ENCODE peak calls at places on chromosomes 4 and X, in six cellular contexts. Z is neural progenitor cell, P is neural crest cell, D is Caco-2, N is GM12865, Y is mucosa of descending colon. C is an unnamed sample.

GRCh38 chr4:2930135-2930805 is 32.9 kb downstream of the NOP14 start:
- DNase-seq in Z (no peak), P (no peak), D (peak), N (no peak), Y (peak), C (no peak)

GRCh38 chrX:80812176-80812575 is 2.5 kb upstream of the BRWD3 start:
- DNase-seq in Z (peak), P (no peak), D (peak), N (peak), Y (no peak), C (no peak)

GRCh38 chrX:150688911-150689451 is 4.2 kb upstream of the MTMR1 start:
- DNase-seq in Z (no peak), P (no peak), D (peak), N (no peak), Y (no peak), C (no peak)

GRCh38 chr4:110104661-110105060 is 93.8 kb downstream of the ELOVL6 start:
- DNase-seq in Z (peak), P (no peak), D (no peak), N (no peak), Y (no peak), C (no peak)

GRCh38 chr4:100935090-100935489 is 412.2 kb downstream of the PPP3CA start:
- DNase-seq in Z (no peak), P (no peak), D (no peak), N (peak), Y (no peak), C (no peak)

GRCh38 chr4:98027827-98028226 is 115.4 kb downstream of the STPG2 start:
- DNase-seq in Z (peak), P (no peak), D (peak), N (no peak), Y (no peak), C (no peak)

GRCh38 chr4:78293841-78294301 is 236.7 kb downstream of the FRAS1 start:
- DNase-seq in Z (peak), P (no peak), D (no peak), N (no peak), Y (no peak), C (no peak)

GRCh38 chr4:95387719-95388118 is 161.1 kb downstream of the UNC5C start:
- DNase-seq in Z (no peak), P (no peak), D (no peak), N (no peak), Y (no peak), C (no peak)

GRCh38 chrX:45472968-45473367 is 272.3 kb upstream of the DIPK2B start:
- DNase-seq in Z (no peak), P (no peak), D (no peak), N (no peak), Y (no peak), C (no peak)

GRCh38 chr4:41360214-41360910 is 103.6 kb downstream of the UCHL1 start:
- DNase-seq in Z (peak), P (peak), D (peak), N (peak), Y (peak), C (peak)

GRCh38 chr4:56261027-56261426 is 126.3 kb downstream of the AASDH start:
- DNase-seq in Z (no peak), P (no peak), D (no peak), N (peak), Y (no peak), C (peak)

GRCh38 chr4:2886622-2887021 is 43.0 kb downstream of the ADD1 start:
- DNase-seq in Z (peak), P (no peak), D (no peak), N (no peak), Y (no peak), C (no peak)

GRCh38 chr4:114366368-114366767 is 232.2 kb upstream of the UGT8 start:
- DNase-seq in Z (no peak), P (no peak), D (no peak), N (no peak), Y (no peak), C (no peak)

GRCh38 chr4:85677286-85677685 is 202.3 kb downstream of the ARHGAP24 start:
- DNase-seq in Z (no peak), P (no peak), D (no peak), N (no peak), Y (no peak), C (no peak)

GRCh38 chrX:97797076-97797475 is 913.4 kb downstream of the RPA4 start:
- DNase-seq in Z (no peak), P (no peak), D (no peak), N (no peak), Y (no peak), C (no peak)

GRCh38 chr4:152591876-152592275 is 56.0 kb upstream of the FBXW7 start:
- DNase-seq in Z (no peak), P (no peak), D (no peak), N (no peak), Y (no peak), C (no peak)

GRCh38 chr4:37737456-37737855 is 51.3 kb upstream of the RELL1 start:
- DNase-seq in Z (no peak), P (no peak), D (no peak), N (no peak), Y (no peak), C (no peak)

GRCh38 chrX:63855896-63856295 is 70.9 kb upstream of the ARHGEF9 start:
- DNase-seq in Z (no peak), P (no peak), D (no peak), N (no peak), Y (no peak), C (no peak)

GRCh38 chr4:38753021-38753806 is 29.6 kb downstream of the TLR10 start:
- DNase-seq in Z (peak), P (peak), D (peak), N (no peak), Y (peak), C (no peak)

GRCh38 chrX:28552322-28552721 is 34.9 kb upstream of the IL1RAPL1 start:
- DNase-seq in Z (no peak), P (no peak), D (no peak), N (no peak), Y (no peak), C (no peak)

DNA sequence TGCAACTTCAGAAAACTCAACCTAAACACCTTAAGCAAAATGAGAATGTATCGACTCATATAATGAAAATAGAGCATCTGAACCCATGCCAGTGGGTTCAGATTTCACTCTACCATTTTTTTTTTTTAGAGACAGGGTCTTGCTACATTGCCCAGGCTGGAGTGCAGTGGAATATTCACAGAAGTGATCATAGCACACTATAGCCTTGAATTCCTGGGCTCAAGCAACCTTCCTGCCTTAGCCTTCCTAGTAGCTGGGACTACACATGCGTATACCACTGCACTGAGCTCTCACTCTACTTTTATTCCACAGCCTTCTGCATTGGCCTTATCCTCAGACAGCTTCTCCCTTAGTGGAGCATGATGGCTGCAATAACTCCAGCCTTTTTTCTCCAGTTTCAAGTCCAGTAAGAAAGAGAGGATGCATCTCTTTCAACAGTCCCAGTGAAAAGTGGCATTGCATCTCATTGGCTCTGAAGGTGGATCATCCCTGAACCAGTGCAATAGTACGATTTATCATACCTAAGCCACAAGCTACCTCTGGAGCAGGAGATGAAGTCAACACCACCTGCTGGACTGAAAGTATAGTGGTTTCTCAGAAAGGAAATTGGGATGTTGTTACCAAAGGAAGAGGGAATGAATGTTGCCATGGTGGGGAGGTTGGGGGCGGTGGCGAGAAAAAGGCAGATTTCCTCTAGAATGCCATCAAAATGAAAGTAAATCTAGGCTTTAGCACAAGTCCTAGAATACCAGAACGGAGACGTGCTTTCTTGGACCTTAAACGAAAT is 2.0 kb upstream of the SOD3 start:
- DNase-seq in Z (peak), P (no peak), D (peak), N (no peak), Y (no peak), C (no peak)
- TF ChIP-seq CTCF in Z (peak), P (peak), D (no peak), N (no peak), Y (no peak), C (no peak)

GRCh38 chr4:27861381-27861787 is 1000.7 kb downstream of the STIM2 start:
- DNase-seq in Z (peak), P (peak), D (peak), N (peak), Y (no peak), C (no peak)
- TF ChIP-seq CTCF in Z (peak), P (peak), D (peak), N (peak), Y (no peak), C (no peak)

GRCh38 chrX:43474321-43474720 is 181.8 kb upstream of the MAOA start:
- DNase-seq in Z (peak), P (no peak), D (peak), N (no peak), Y (no peak), C (no peak)
- TF ChIP-seq CTCF in Z (peak), P (peak), D (no peak), N (no peak), Y (no peak), C (no peak)

GRCh38 chr4:35106091-35106734 is 1138.1 kb downstream of the ARAP2 start:
- DNase-seq in Z (no peak), P (no peak), D (no peak), N (no peak), Y (no peak), C (no peak)
- TF ChIP-seq CTCF in Z (no peak), P (no peak), D (no peak), N (no peak), Y (no peak), C (no peak)

GRCh38 chrX:17621566-17622270 is 115.6 kb upstream of the SCML1 start:
- DNase-seq in Z (no peak), P (no peak), D (no peak), N (no peak), Y (no peak), C (no peak)
- TF ChIP-seq CTCF in Z (no peak), P (no peak), D (no peak), N (no peak), Y (no peak), C (no peak)

C was measured in GM13976.